ENCODE peak calls at places on chromosomes 13 and 19, in four cellular contexts. R is stimulated activated CD4-positive, alpha-beta T cell treated with anti-CD3 and anti-CD28 coated beads, Interleukin-4, amount 100 ng/mL, for 1 hour; T is central memory CD8-positive, alpha-beta T cell; S is GM12865. Q is an unnamed sample.

GRCh38 chr19:41537789-41538188 is 38.2 kb upstream of the CEACAM21 start:
- DNase-seq in T (no peak), S (peak), R (no peak), Q (no peak)

GRCh38 chr13:51913421-51914136 is 51.8 kb downstream of the CCDC70 start:
- DNase-seq in S (no peak), R (no peak), T (no peak), Q (peak)

GRCh38 chr19:35241417-35241816 is 7.4 kb upstream of the LSR start:
- DNase-seq in R (no peak), S (no peak), T (no peak), Q (no peak)

GRCh38 chr13:50809133-50810090 is 34.1 kb downstream of the DLEU7 start:
- DNase-seq in R (no peak), T (no peak), S (no peak), Q (no peak)

GRCh38 chr13:60689571-60689970 is 292.6 kb downstream of the TDRD3 start:
- DNase-seq in R (no peak), T (no peak), S (no peak), Q (no peak)

GRCh38 chr13:62747629-62748028 is 1332.0 kb upstream of the PCDH20 start:
- DNase-seq in R (no peak), S (no peak), T (no peak), Q (no peak)

GRCh38 chr13:35530147-35530546 is 53.7 kb upstream of the MAB21L1 start:
- DNase-seq in S (peak), T (no peak), R (no peak), Q (no peak)

GRCh38 chr13:55087085-55087484 is 2053.6 kb upstream of the PRR20A start:
- DNase-seq in T (no peak), S (no peak), R (no peak), Q (no peak)

GRCh38 chr13:24357756-24358155 is 48.4 kb downstream of the C1QTNF9 start:
- DNase-seq in S (no peak), R (no peak), T (no peak), Q (no peak)

GRCh38 chr19:14061751-14062557 is at the start of gene PALM3:
- DNase-seq in T (no peak), S (no peak), R (no peak), Q (no peak)

GRCh38 chr13:45564108-45564507 is 51.4 kb downstream of the ERICH6B start:
- DNase-seq in S (no peak), R (no peak), T (no peak), Q (no peak)

GRCh38 chr19:29084266-29084665 is 128.7 kb downstream of the UQCRFS1 start:
- DNase-seq in T (no peak), R (no peak), S (peak), Q (peak)

GRCh38 chr19:38268539-38268938 is 4.2 kb downstream of the SPINT2 start:
- DNase-seq in S (no peak), R (no peak), T (no peak), Q (no peak)

GRCh38 chr13:24685314-24685713 is 5.1 kb downstream of the ATP12A start:
- DNase-seq in T (no peak), R (no peak), S (no peak), Q (no peak)

GRCh38 chr19:18173054-18173571 is 500 bp upstream of the IFI30 start:
- DNase-seq in R (no peak), S (peak), T (no peak), Q (no peak)

GRCh38 chr19:39032164-39032918 is at the start of gene FBXO27:
- DNase-seq in T (no peak), R (no peak), S (no peak), Q (peak)

GRCh38 chr19:8149261-8150094 is at the start of gene FBN3:
- DNase-seq in S (no peak), R (no peak), T (no peak), Q (peak)

GRCh38 chr13:103883152-103883551 is 816.9 kb upstream of the SLC10A2 start:
- DNase-seq in T (no peak), R (no peak), S (no peak), Q (peak)

GRCh38 chr13:31468114-31468902 is 268.5 kb downstream of the B3GLCT start:
- DNase-seq in T (no peak), S (no peak), R (no peak), Q (no peak)

GRCh38 chr13:95920485-95920884 is 132.7 kb downstream of the UGGT2 start:
- DNase-seq in R (no peak), S (no peak), T (no peak), Q (no peak)